ENCODE peak calls at places on chromosomes 13 and 19, in six cellular contexts. One of them, this sample, is unnamed.

GRCh38 chr13:71240906-71241305 is 626.1 kb downstream of the DACH1 start:
- DNase-seq in stimulated activated CD4-positive, alpha-beta T cell treated with anti-CD3 and anti-CD28 coated beads, Interleukin-1b, Interleukin-23, amount 100 ng/mL, for 4 hours: no peak
- DNase-seq in NCI-H774: no peak
- DNase-seq in stimulated activated CD8-positive, alpha-beta memory T cell treated with anti-CD3 and anti-CD28 coated beads, Interleukin-7, amount 100 ng/mL, for 1 hour: no peak
- DNase-seq in neural crest cell: no peak
- DNase-seq in heart right ventricle: no peak
- DNase-seq in this sample: no peak

GRCh38 chr19:29384676-29385075 is 141.1 kb upstream of the VSTM2B start:
- DNase-seq in stimulated activated CD4-positive, alpha-beta T cell treated with anti-CD3 and anti-CD28 coated beads, Interleukin-1b, Interleukin-23, amount 100 ng/mL, for 4 hours: no peak
- DNase-seq in NCI-H774: no peak
- DNase-seq in stimulated activated CD8-positive, alpha-beta memory T cell treated with anti-CD3 and anti-CD28 coated beads, Interleukin-7, amount 100 ng/mL, for 1 hour: no peak
- DNase-seq in neural crest cell: peak
- DNase-seq in heart right ventricle: no peak
- DNase-seq in this sample: no peak

GRCh38 chr19:13899912-13900584 is 5.9 kb downstream of the BRME1 start:
- DNase-seq in stimulated activated CD4-positive, alpha-beta T cell treated with anti-CD3 and anti-CD28 coated beads, Interleukin-1b, Interleukin-23, amount 100 ng/mL, for 4 hours: no peak
- DNase-seq in NCI-H774: no peak
- DNase-seq in stimulated activated CD8-positive, alpha-beta memory T cell treated with anti-CD3 and anti-CD28 coated beads, Interleukin-7, amount 100 ng/mL, for 1 hour: no peak
- DNase-seq in neural crest cell: no peak
- DNase-seq in heart right ventricle: no peak
- DNase-seq in this sample: no peak

GRCh38 chr13:45231722-45232121 is 30.9 kb upstream of the KCTD4 start:
- DNase-seq in stimulated activated CD4-positive, alpha-beta T cell treated with anti-CD3 and anti-CD28 coated beads, Interleukin-1b, Interleukin-23, amount 100 ng/mL, for 4 hours: no peak
- DNase-seq in NCI-H774: no peak
- DNase-seq in stimulated activated CD8-positive, alpha-beta memory T cell treated with anti-CD3 and anti-CD28 coated beads, Interleukin-7, amount 100 ng/mL, for 1 hour: no peak
- DNase-seq in neural crest cell: no peak
- DNase-seq in heart right ventricle: no peak
- DNase-seq in this sample: no peak

GRCh38 chr13:105543742-105544141 is 991.7 kb downstream of the EFNB2 start:
- DNase-seq in stimulated activated CD4-positive, alpha-beta T cell treated with anti-CD3 and anti-CD28 coated beads, Interleukin-1b, Interleukin-23, amount 100 ng/mL, for 4 hours: no peak
- DNase-seq in NCI-H774: no peak
- DNase-seq in stimulated activated CD8-positive, alpha-beta memory T cell treated with anti-CD3 and anti-CD28 coated beads, Interleukin-7, amount 100 ng/mL, for 1 hour: no peak
- DNase-seq in neural crest cell: no peak
- DNase-seq in heart right ventricle: no peak
- DNase-seq in this sample: no peak

GRCh38 chr13:95858286-95859075 is 181.5 kb downstream of the DNAJC3 start:
- DNase-seq in stimulated activated CD4-positive, alpha-beta T cell treated with anti-CD3 and anti-CD28 coated beads, Interleukin-1b, Interleukin-23, amount 100 ng/mL, for 4 hours: no peak
- DNase-seq in NCI-H774: no peak
- DNase-seq in stimulated activated CD8-positive, alpha-beta memory T cell treated with anti-CD3 and anti-CD28 coated beads, Interleukin-7, amount 100 ng/mL, for 1 hour: no peak
- DNase-seq in neural crest cell: no peak
- DNase-seq in heart right ventricle: no peak
- DNase-seq in this sample: no peak

GRCh38 chr13:90122531-90122930 is 1225.0 kb upstream of the MIR17HG start:
- DNase-seq in stimulated activated CD4-positive, alpha-beta T cell treated with anti-CD3 and anti-CD28 coated beads, Interleukin-1b, Interleukin-23, amount 100 ng/mL, for 4 hours: no peak
- DNase-seq in NCI-H774: no peak
- DNase-seq in stimulated activated CD8-positive, alpha-beta memory T cell treated with anti-CD3 and anti-CD28 coated beads, Interleukin-7, amount 100 ng/mL, for 1 hour: no peak
- DNase-seq in neural crest cell: no peak
- DNase-seq in heart right ventricle: no peak
- DNase-seq in this sample: no peak

GRCh38 chr19:47122359-47123335 is 8.0 kb upstream of the SAE1 start:
- DNase-seq in stimulated activated CD4-positive, alpha-beta T cell treated with anti-CD3 and anti-CD28 coated beads, Interleukin-1b, Interleukin-23, amount 100 ng/mL, for 4 hours: no peak
- DNase-seq in NCI-H774: no peak
- DNase-seq in stimulated activated CD8-positive, alpha-beta memory T cell treated with anti-CD3 and anti-CD28 coated beads, Interleukin-7, amount 100 ng/mL, for 1 hour: no peak
- DNase-seq in neural crest cell: no peak
- DNase-seq in heart right ventricle: no peak
- DNase-seq in this sample: no peak

GRCh38 chr13:99226493-99226892 is 25.8 kb downstream of the UBAC2 start:
- DNase-seq in stimulated activated CD4-positive, alpha-beta T cell treated with anti-CD3 and anti-CD28 coated beads, Interleukin-1b, Interleukin-23, amount 100 ng/mL, for 4 hours: no peak
- DNase-seq in NCI-H774: no peak
- DNase-seq in stimulated activated CD8-positive, alpha-beta memory T cell treated with anti-CD3 and anti-CD28 coated beads, Interleukin-7, amount 100 ng/mL, for 1 hour: no peak
- DNase-seq in neural crest cell: no peak
- DNase-seq in heart right ventricle: no peak
- DNase-seq in this sample: no peak

GRCh38 chr13:63472736-63473135 is 2057.1 kb upstream of the PCDH20 start:
- DNase-seq in stimulated activated CD4-positive, alpha-beta T cell treated with anti-CD3 and anti-CD28 coated beads, Interleukin-1b, Interleukin-23, amount 100 ng/mL, for 4 hours: no peak
- DNase-seq in NCI-H774: no peak
- DNase-seq in stimulated activated CD8-positive, alpha-beta memory T cell treated with anti-CD3 and anti-CD28 coated beads, Interleukin-7, amount 100 ng/mL, for 1 hour: no peak
- DNase-seq in neural crest cell: no peak
- DNase-seq in heart right ventricle: no peak
- DNase-seq in this sample: no peak

GRCh38 chr19:45766919-45767346 is 2.1 kb downstream of the SIX5 start:
- DNase-seq in stimulated activated CD4-positive, alpha-beta T cell treated with anti-CD3 and anti-CD28 coated beads, Interleukin-1b, Interleukin-23, amount 100 ng/mL, for 4 hours: no peak
- DNase-seq in NCI-H774: no peak
- DNase-seq in stimulated activated CD8-positive, alpha-beta memory T cell treated with anti-CD3 and anti-CD28 coated beads, Interleukin-7, amount 100 ng/mL, for 1 hour: no peak
- DNase-seq in neural crest cell: no peak
- DNase-seq in heart right ventricle: peak
- DNase-seq in this sample: no peak

GRCh38 chr13:94020833-94021232 is 458.6 kb downstream of the DCT start:
- DNase-seq in stimulated activated CD4-positive, alpha-beta T cell treated with anti-CD3 and anti-CD28 coated beads, Interleukin-1b, Interleukin-23, amount 100 ng/mL, for 4 hours: no peak
- DNase-seq in NCI-H774: no peak
- DNase-seq in stimulated activated CD8-positive, alpha-beta memory T cell treated with anti-CD3 and anti-CD28 coated beads, Interleukin-7, amount 100 ng/mL, for 1 hour: no peak
- DNase-seq in neural crest cell: no peak
- DNase-seq in heart right ventricle: no peak
- DNase-seq in this sample: no peak

GRCh38 chr19:48686103-48686502 is 9.7 kb upstream of the FUT2 start:
- DNase-seq in stimulated activated CD4-positive, alpha-beta T cell treated with anti-CD3 and anti-CD28 coated beads, Interleukin-1b, Interleukin-23, amount 100 ng/mL, for 4 hours: no peak
- DNase-seq in NCI-H774: no peak
- DNase-seq in stimulated activated CD8-positive, alpha-beta memory T cell treated with anti-CD3 and anti-CD28 coated beads, Interleukin-7, amount 100 ng/mL, for 1 hour: no peak
- DNase-seq in neural crest cell: no peak
- DNase-seq in heart right ventricle: no peak
- DNase-seq in this sample: no peak

This sample was measured in GM12878.